ENCODE peak calls at places on chromosomes 16 and 17, in six cellular contexts. C is CD8-positive, alpha-beta T cell; G is astrocyte; W is G401; T is epithelial cell of proximal tubule; R is transverse colon. B is an unnamed sample.

GRCh38 chr16:11575223-11575589 is 11.5 kb downstream of the LITAF start:
- DNase-seq in C (no peak), G (no peak), W (no peak), T (no peak), R (no peak), B (no peak)

GRCh38 chr17:45262516-45263476 is 902 bp upstream of the SPATA32 start:
- DNase-seq in C (no peak), G (peak), W (peak), T (no peak), R (no peak), B (no peak)

GRCh38 chr17:79657861-79658810 is 47.3 kb upstream of the RBFOX3 start:
- DNase-seq in C (no peak), G (no peak), W (peak), T (no peak), R (no peak), B (no peak)

GRCh38 chr16:12685806-12686205 is 117.9 kb downstream of the CPPED1 start:
- DNase-seq in C (no peak), G (no peak), W (peak), T (no peak), R (no peak), B (no peak)

GRCh38 chr16:29745126-29745852 is 501 bp downstream of the C16orf54 start:
- DNase-seq in C (peak), G (no peak), W (no peak), T (no peak), R (peak), B (no peak)

GRCh38 chr17:2854662-2855061 is 58.4 kb downstream of the RAP1GAP2 start:
- DNase-seq in C (no peak), G (no peak), W (peak), T (no peak), R (peak), B (no peak)

GRCh38 chr16:66346221-66346620 is 20.3 kb upstream of the CDH5 start:
- DNase-seq in C (no peak), G (no peak), W (no peak), T (no peak), R (no peak), B (no peak)

GRCh38 chr17:44898768-44899073 is 524 bp downstream of the EFTUD2 start:
- DNase-seq in C (no peak), G (peak), W (no peak), T (no peak), R (no peak), B (peak)

GRCh38 chr16:85184404-85184803 is 72.1 kb upstream of the CIBAR2 start:
- DNase-seq in C (no peak), G (no peak), W (no peak), T (no peak), R (no peak), B (no peak)

GRCh38 chr17:1188812-1189211 is 9.0 kb upstream of the ABR start:
- DNase-seq in C (no peak), G (peak), W (peak), T (no peak), R (peak), B (no peak)

GRCh38 chr17:15220785-15221184 is 44.3 kb downstream of the PMP22 start:
- DNase-seq in C (no peak), G (peak), W (no peak), T (no peak), R (no peak), B (no peak)

GRCh38 chr17:75679706-75680201 is 12.6 kb downstream of the SAP30BP start:
- DNase-seq in C (no peak), G (no peak), W (no peak), T (no peak), R (peak), B (peak)

GRCh38 chr16:11586375-11586855 is 304 bp downstream of the LITAF start:
- DNase-seq in C (no peak), G (no peak), W (no peak), T (no peak), R (no peak), B (peak)

GRCh38 chr17:59941131-59941530 is 23.4 kb downstream of the RNFT1 start:
- DNase-seq in C (no peak), G (no peak), W (no peak), T (no peak), R (no peak), B (no peak)

GRCh38 chr16:24539850-24540484 is 601 bp downstream of the RBBP6 start:
- DNase-seq in C (peak), G (peak), W (no peak), T (no peak), R (peak), B (peak)

GRCh38 chr17:37067555-37068111 is 118.9 kb downstream of the AATF start:
- DNase-seq in C (no peak), G (peak), W (no peak), T (peak), R (peak), B (peak)

GRCh38 chr17:41251261-41251660 is 1.8 kb downstream of the KRTAP9-4 start:
- DNase-seq in C (no peak), G (no peak), W (no peak), T (no peak), R (no peak), B (no peak)

GRCh38 chr16:25271421-25271820 is 13.8 kb upstream of the ZKSCAN2 start:
- DNase-seq in C (no peak), G (no peak), W (no peak), T (no peak), R (no peak), B (no peak)

GRCh38 chr16:3857189-3858013 is 23.1 kb downstream of the CREBBP start:
- DNase-seq in C (no peak), G (no peak), W (peak), T (peak), R (peak), B (no peak)

B was measured in ACHN.